ENCODE peak calls at places on chromosomes 7 and 10, in nine cellular contexts. One of them, this sample, is unnamed.

GRCh38 chr10:33010132-33011037 is 52.4 kb upstream of the ITGB1 start:
- DNase-seq in right atrium auricular region: no peak
- DNase-seq in endothelial cell: peak
- DNase-seq in endodermal cell: peak
- DNase-seq in astrocyte of the spinal cord: peak
- DNase-seq in choroid plexus epithelial cell: peak
- DNase-seq in nephron progenitor cell: no peak
- DNase-seq in AG04450: peak
- DNase-seq in heart left ventricle: no peak
- DNase-seq in this sample: no peak

GRCh38 chr10:113020838-113021237 is 70.8 kb downstream of the TCF7L2 start:
- DNase-seq in right atrium auricular region: no peak
- DNase-seq in endothelial cell: no peak
- DNase-seq in endodermal cell: no peak
- DNase-seq in astrocyte of the spinal cord: no peak
- DNase-seq in choroid plexus epithelial cell: no peak
- DNase-seq in nephron progenitor cell: no peak
- DNase-seq in AG04450: no peak
- DNase-seq in heart left ventricle: no peak
- DNase-seq in this sample: no peak

GRCh38 chr10:110793887-110794286 is 77.8 kb upstream of the PDCD4 start:
- DNase-seq in right atrium auricular region: no peak
- DNase-seq in endothelial cell: no peak
- DNase-seq in endodermal cell: no peak
- DNase-seq in astrocyte of the spinal cord: peak
- DNase-seq in choroid plexus epithelial cell: peak
- DNase-seq in nephron progenitor cell: no peak
- DNase-seq in AG04450: no peak
- DNase-seq in heart left ventricle: no peak
- DNase-seq in this sample: no peak

GRCh38 chr7:20514364-20514763 is 101.1 kb upstream of the ABCB5 start:
- DNase-seq in right atrium auricular region: no peak
- DNase-seq in endothelial cell: no peak
- DNase-seq in endodermal cell: no peak
- DNase-seq in astrocyte of the spinal cord: peak
- DNase-seq in choroid plexus epithelial cell: peak
- DNase-seq in nephron progenitor cell: peak
- DNase-seq in AG04450: no peak
- DNase-seq in heart left ventricle: peak
- DNase-seq in this sample: no peak

GRCh38 chr7:105638942-105639495 is 57.7 kb upstream of the EFCAB10 start:
- DNase-seq in right atrium auricular region: no peak
- DNase-seq in endothelial cell: no peak
- DNase-seq in endodermal cell: peak
- DNase-seq in astrocyte of the spinal cord: peak
- DNase-seq in choroid plexus epithelial cell: peak
- DNase-seq in nephron progenitor cell: peak
- DNase-seq in AG04450: no peak
- DNase-seq in heart left ventricle: no peak
- DNase-seq in this sample: no peak

GRCh38 chr7:159030490-159031134 is 114.1 kb downstream of the VIPR2 start:
- DNase-seq in right atrium auricular region: peak
- DNase-seq in endothelial cell: peak
- DNase-seq in endodermal cell: peak
- DNase-seq in astrocyte of the spinal cord: no peak
- DNase-seq in choroid plexus epithelial cell: no peak
- DNase-seq in nephron progenitor cell: peak
- DNase-seq in AG04450: no peak
- DNase-seq in heart left ventricle: peak
- DNase-seq in this sample: peak

GRCh38 chr10:94122247-94122646 is 128.5 kb downstream of the PLCE1 start:
- DNase-seq in right atrium auricular region: no peak
- DNase-seq in endothelial cell: no peak
- DNase-seq in endodermal cell: no peak
- DNase-seq in astrocyte of the spinal cord: no peak
- DNase-seq in choroid plexus epithelial cell: no peak
- DNase-seq in nephron progenitor cell: no peak
- DNase-seq in AG04450: no peak
- DNase-seq in heart left ventricle: no peak
- DNase-seq in this sample: no peak

GRCh38 chr10:88896336-88897018 is 16.4 kb downstream of the STAMBPL1 start:
- DNase-seq in right atrium auricular region: no peak
- DNase-seq in endothelial cell: no peak
- DNase-seq in endodermal cell: no peak
- DNase-seq in astrocyte of the spinal cord: no peak
- DNase-seq in choroid plexus epithelial cell: peak
- DNase-seq in nephron progenitor cell: no peak
- DNase-seq in AG04450: no peak
- DNase-seq in heart left ventricle: no peak
- DNase-seq in this sample: no peak

GRCh38 chr10:64067009-64067606 is 545.9 kb downstream of the REEP3 start:
- DNase-seq in right atrium auricular region: no peak
- DNase-seq in endothelial cell: no peak
- DNase-seq in endodermal cell: no peak
- DNase-seq in astrocyte of the spinal cord: no peak
- DNase-seq in choroid plexus epithelial cell: no peak
- DNase-seq in nephron progenitor cell: no peak
- DNase-seq in AG04450: no peak
- DNase-seq in heart left ventricle: no peak
- DNase-seq in this sample: no peak

GRCh38 chr7:50653997-50654425 is 88.8 kb upstream of the DDC start:
- DNase-seq in right atrium auricular region: peak
- DNase-seq in endothelial cell: no peak
- DNase-seq in endodermal cell: peak
- DNase-seq in astrocyte of the spinal cord: peak
- DNase-seq in choroid plexus epithelial cell: peak
- DNase-seq in nephron progenitor cell: no peak
- DNase-seq in AG04450: no peak
- DNase-seq in heart left ventricle: peak
- DNase-seq in this sample: no peak

GRCh38 chr7:134029743-134030142 is 97.4 kb upstream of the LRGUK start:
- DNase-seq in right atrium auricular region: no peak
- DNase-seq in endothelial cell: no peak
- DNase-seq in endodermal cell: no peak
- DNase-seq in astrocyte of the spinal cord: no peak
- DNase-seq in choroid plexus epithelial cell: peak
- DNase-seq in nephron progenitor cell: no peak
- DNase-seq in AG04450: no peak
- DNase-seq in heart left ventricle: no peak
- DNase-seq in this sample: no peak

GRCh38 chr7:134034652-134035051 is 92.5 kb upstream of the LRGUK start:
- DNase-seq in right atrium auricular region: no peak
- DNase-seq in endothelial cell: no peak
- DNase-seq in endodermal cell: no peak
- DNase-seq in astrocyte of the spinal cord: no peak
- DNase-seq in choroid plexus epithelial cell: no peak
- DNase-seq in nephron progenitor cell: no peak
- DNase-seq in AG04450: no peak
- DNase-seq in heart left ventricle: no peak
- DNase-seq in this sample: no peak

GRCh38 chr7:134030460-134030865 is 96.7 kb upstream of the LRGUK start:
- DNase-seq in right atrium auricular region: no peak
- DNase-seq in endothelial cell: no peak
- DNase-seq in endodermal cell: no peak
- DNase-seq in astrocyte of the spinal cord: no peak
- DNase-seq in choroid plexus epithelial cell: no peak
- DNase-seq in nephron progenitor cell: no peak
- DNase-seq in AG04450: no peak
- DNase-seq in heart left ventricle: no peak
- DNase-seq in this sample: no peak

GRCh38 chr7:134028853-134029252 is 98.3 kb upstream of the LRGUK start:
- DNase-seq in right atrium auricular region: no peak
- DNase-seq in endothelial cell: no peak
- DNase-seq in endodermal cell: peak
- DNase-seq in astrocyte of the spinal cord: no peak
- DNase-seq in choroid plexus epithelial cell: no peak
- DNase-seq in nephron progenitor cell: no peak
- DNase-seq in AG04450: no peak
- DNase-seq in heart left ventricle: no peak
- DNase-seq in this sample: no peak

DNA sequence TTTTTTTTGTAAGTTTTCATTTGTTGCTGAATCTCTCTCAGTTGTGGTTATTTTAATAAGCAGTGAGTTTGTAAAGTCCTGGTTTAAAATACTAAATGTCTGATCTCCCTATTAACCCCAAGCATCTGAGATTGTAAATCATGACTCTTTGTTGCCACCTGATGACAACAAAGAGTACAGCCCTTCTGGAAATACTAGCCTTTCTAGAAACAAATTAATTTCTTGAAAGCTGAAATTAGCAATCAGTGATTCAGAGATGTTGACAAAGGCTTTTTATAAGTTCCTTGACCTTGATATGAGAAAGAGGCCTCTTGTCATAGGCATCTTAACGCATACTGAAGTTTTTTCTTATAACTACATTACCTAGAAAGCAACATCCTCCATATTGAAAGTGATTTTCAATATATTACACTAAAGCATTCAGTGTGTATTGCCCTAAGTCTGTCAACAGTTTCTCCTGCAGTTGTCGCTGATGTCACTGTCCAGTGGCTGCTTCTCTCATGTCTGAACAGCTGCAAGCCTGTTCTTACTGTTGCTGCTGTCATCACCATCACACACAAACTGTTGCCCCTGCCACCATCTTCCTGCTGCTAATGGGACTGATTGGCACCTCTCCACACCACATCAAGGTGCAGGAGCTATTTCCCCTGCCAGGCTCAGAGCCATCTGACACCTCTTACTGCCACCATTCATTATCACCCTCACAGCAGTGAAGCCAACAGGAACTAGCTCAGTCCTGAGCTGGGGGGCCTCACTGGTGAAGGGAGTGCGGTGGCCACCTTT is 95.1 kb upstream of the LRGUK start:
- DNase-seq in right atrium auricular region: no peak
- DNase-seq in endothelial cell: no peak
- DNase-seq in endodermal cell: no peak
- DNase-seq in astrocyte of the spinal cord: no peak
- DNase-seq in choroid plexus epithelial cell: peak
- DNase-seq in nephron progenitor cell: no peak
- DNase-seq in AG04450: no peak
- DNase-seq in heart left ventricle: peak
- DNase-seq in this sample: peak
- TF ChIP-seq CTCF in right atrium auricular region: no peak
- TF ChIP-seq CTCF in endothelial cell: peak
- TF ChIP-seq CTCF in endodermal cell: peak
- TF ChIP-seq CTCF in astrocyte of the spinal cord: peak
- TF ChIP-seq CTCF in choroid plexus epithelial cell: no peak
- TF ChIP-seq CTCF in nephron progenitor cell: no peak
- TF ChIP-seq CTCF in AG04450: no peak
- TF ChIP-seq CTCF in heart left ventricle: no peak
- TF ChIP-seq CTCF in this sample: no peak

DNA sequence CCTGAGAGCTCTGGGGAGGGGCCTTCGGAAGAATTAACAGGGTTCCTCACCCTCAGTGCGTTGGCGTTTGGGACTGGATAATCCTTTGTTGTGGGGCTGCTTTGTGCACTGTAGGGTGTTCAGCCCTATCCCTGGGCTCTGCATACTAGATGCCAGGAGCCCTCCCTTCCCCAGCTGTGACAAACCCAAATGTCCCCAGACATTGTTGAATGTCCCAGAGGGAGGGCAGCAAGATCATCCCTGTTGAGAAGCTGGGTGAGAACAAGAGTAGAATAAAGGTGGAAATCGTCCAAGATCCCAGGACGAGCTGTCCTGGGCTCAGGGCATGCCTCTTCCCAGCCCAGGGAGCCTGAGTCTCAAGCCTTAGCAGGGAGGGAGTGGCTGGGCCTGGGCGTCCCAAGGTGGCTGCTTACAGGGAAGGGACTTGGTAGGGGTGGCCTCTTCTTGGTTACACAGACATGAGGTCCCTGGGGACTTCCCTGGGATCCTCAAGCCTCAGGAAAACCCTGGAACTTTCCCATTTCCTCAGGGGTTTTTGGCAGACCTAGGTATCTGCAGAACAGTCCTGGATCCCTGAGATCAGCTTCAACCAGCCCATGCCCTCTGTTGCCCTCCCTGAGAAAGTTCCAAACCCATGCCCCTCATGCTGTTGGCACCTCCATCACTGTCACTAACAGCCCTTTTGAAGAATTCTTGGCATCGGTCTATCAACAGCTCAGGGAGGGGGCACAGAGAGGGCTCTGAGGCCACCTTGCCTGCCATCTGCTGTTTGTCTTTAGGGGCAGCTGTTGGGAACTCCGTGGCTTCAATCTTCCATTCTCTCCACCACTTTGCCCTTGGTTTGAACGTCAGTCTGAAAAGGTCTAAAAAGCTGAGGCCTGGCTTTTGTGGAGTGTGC is 53.7 kb downstream of the GOLGA7B start:
- DNase-seq in right atrium auricular region: no peak
- DNase-seq in endothelial cell: no peak
- DNase-seq in endodermal cell: no peak
- DNase-seq in astrocyte of the spinal cord: no peak
- DNase-seq in choroid plexus epithelial cell: no peak
- DNase-seq in nephron progenitor cell: no peak
- DNase-seq in AG04450: no peak
- DNase-seq in heart left ventricle: no peak
- DNase-seq in this sample: no peak
- TF ChIP-seq CTCF in right atrium auricular region: peak
- TF ChIP-seq CTCF in endothelial cell: no peak
- TF ChIP-seq CTCF in endodermal cell: peak
- TF ChIP-seq CTCF in astrocyte of the spinal cord: no peak
- TF ChIP-seq CTCF in choroid plexus epithelial cell: no peak
- TF ChIP-seq CTCF in nephron progenitor cell: no peak
- TF ChIP-seq CTCF in AG04450: no peak
- TF ChIP-seq CTCF in heart left ventricle: no peak
- TF ChIP-seq CTCF in this sample: no peak

GRCh38 chr10:7301039-7301768 is 109.6 kb downstream of the SFMBT2 start:
- DNase-seq in right atrium auricular region: no peak
- DNase-seq in endothelial cell: peak
- DNase-seq in endodermal cell: peak
- DNase-seq in astrocyte of the spinal cord: no peak
- DNase-seq in choroid plexus epithelial cell: no peak
- DNase-seq in nephron progenitor cell: peak
- DNase-seq in AG04450: no peak
- DNase-seq in heart left ventricle: no peak
- DNase-seq in this sample: no peak
- TF ChIP-seq CTCF in right atrium auricular region: peak
- TF ChIP-seq CTCF in endothelial cell: peak
- TF ChIP-seq CTCF in endodermal cell: peak
- TF ChIP-seq CTCF in astrocyte of the spinal cord: peak
- TF ChIP-seq CTCF in choroid plexus epithelial cell: no peak
- TF ChIP-seq CTCF in nephron progenitor cell: peak
- TF ChIP-seq CTCF in AG04450: peak
- TF ChIP-seq CTCF in heart left ventricle: no peak
- TF ChIP-seq CTCF in this sample: no peak

GRCh38 chr10:104138131-104138530 is 16.2 kb downstream of the SFR1 start:
- DNase-seq in right atrium auricular region: no peak
- DNase-seq in endothelial cell: no peak
- DNase-seq in endodermal cell: no peak
- DNase-seq in astrocyte of the spinal cord: no peak
- DNase-seq in choroid plexus epithelial cell: no peak
- DNase-seq in nephron progenitor cell: no peak
- DNase-seq in AG04450: no peak
- DNase-seq in heart left ventricle: no peak
- DNase-seq in this sample: no peak

GRCh38 chr10:104143829-104144228 is 21.9 kb downstream of the SFR1 start:
- DNase-seq in right atrium auricular region: no peak
- DNase-seq in endothelial cell: no peak
- DNase-seq in endodermal cell: no peak
- DNase-seq in astrocyte of the spinal cord: no peak
- DNase-seq in choroid plexus epithelial cell: no peak
- DNase-seq in nephron progenitor cell: no peak
- DNase-seq in AG04450: no peak
- DNase-seq in heart left ventricle: no peak
- DNase-seq in this sample: no peak

GRCh38 chr10:104142081-104142480 is 20.1 kb downstream of the SFR1 start:
- DNase-seq in right atrium auricular region: no peak
- DNase-seq in endothelial cell: no peak
- DNase-seq in endodermal cell: no peak
- DNase-seq in astrocyte of the spinal cord: no peak
- DNase-seq in choroid plexus epithelial cell: no peak
- DNase-seq in nephron progenitor cell: no peak
- DNase-seq in AG04450: no peak
- DNase-seq in heart left ventricle: no peak
- DNase-seq in this sample: no peak

GRCh38 chr10:104139221-104139620 is 17.2 kb downstream of the SFR1 start:
- DNase-seq in right atrium auricular region: no peak
- DNase-seq in endothelial cell: no peak
- DNase-seq in endodermal cell: no peak
- DNase-seq in astrocyte of the spinal cord: no peak
- DNase-seq in choroid plexus epithelial cell: peak
- DNase-seq in nephron progenitor cell: no peak
- DNase-seq in AG04450: no peak
- DNase-seq in heart left ventricle: no peak
- DNase-seq in this sample: no peak
- TF ChIP-seq CTCF in right atrium auricular region: no peak
- TF ChIP-seq CTCF in endothelial cell: peak
- TF ChIP-seq CTCF in endodermal cell: peak
- TF ChIP-seq CTCF in astrocyte of the spinal cord: peak
- TF ChIP-seq CTCF in choroid plexus epithelial cell: peak
- TF ChIP-seq CTCF in nephron progenitor cell: no peak
- TF ChIP-seq CTCF in AG04450: peak
- TF ChIP-seq CTCF in heart left ventricle: no peak
- TF ChIP-seq CTCF in this sample: peak

This sample was measured in natural killer cell.